ENCODE peak calls at places on chromosomes 4 and X, in five cellular contexts. A, X, J, K and Y are unnamed samples.

GRCh38 chr4:78149737-78150136 is 92.6 kb downstream of the FRAS1 start:
- DNase-seq in J (no peak), X (no peak), A (no peak), K (no peak), Y (no peak)

GRCh38 chr4:96136056-96136455 is 296.2 kb downstream of the PDHA2 start:
- DNase-seq in J (no peak), X (no peak), A (no peak), K (no peak), Y (no peak)

GRCh38 chrX:50920132-50920531 is 9.6 kb downstream of the BMP15 start:
- DNase-seq in J (no peak), A (no peak), X (no peak), K (no peak), Y (no peak)

GRCh38 chr4:77172336-77172735 is 15.3 kb downstream of the CCNG2 start:
- DNase-seq in J (no peak), A (no peak), X (no peak), K (peak; percentile 87), Y (no peak)

GRCh38 chr4:99615210-99615834 is 40.7 kb downstream of the MTTP start:
- DNase-seq in K (no peak), X (no peak), A (no peak), J (no peak), Y (no peak)

GRCh38 chr4:102627831-102628523 is 126.8 kb downstream of the NFKB1 start:
- DNase-seq in J (no peak), X (no peak), K (peak; percentile 83), A (no peak), Y (no peak)

GRCh38 chr4:180120114-180120513 is 2123.1 kb upstream of the TENM3 start:
- DNase-seq in K (peak; percentile 19), J (no peak), A (no peak), X (no peak), Y (no peak)

GRCh38 chr4:684611-685010 is 4.3 kb downstream of the SLC49A3 start:
- DNase-seq in J (no peak), X (no peak), K (no peak), A (no peak), Y (no peak)

GRCh38 chr4:158255727-158256324 is 45.5 kb downstream of the TMEM144 start:
- DNase-seq in X (no peak), K (peak; percentile 60), A (peak; percentile 30), J (no peak), Y (no peak)

GRCh38 chr4:174553828-174554227 is 31.5 kb upstream of the HPGD start:
- DNase-seq in A (no peak), X (no peak), K (peak; percentile 35), J (no peak), Y (no peak)